ENCODE peak calls at places on chromosomes 2 and 18, in six cellular contexts. B is NCI-H1694 treated with DMSO at 0.1 percent for 48 hours; F is T-helper 2 cell; L is mucosa of descending colon; S is lower lobe of right lung; N is stimulated activated CD4-positive, alpha-beta T cell treated with anti-CD3 and anti-CD28 coated beads, Interleukin-1b, Interleukin-23, amount 100 ng/mL, for 48 hours. Z is an unnamed sample.

GRCh38 chr2:185208261-185208660 is 530.3 kb upstream of the FSIP2 start:
- DNase-seq in B (peak), F (no peak), L (no peak), S (no peak), N (no peak), Z (no peak)

GRCh38 chr2:165328272-165328671 is 89.1 kb downstream of the SCN2A start:
- DNase-seq in B (no peak), F (no peak), L (no peak), S (no peak), N (no peak), Z (no peak)

GRCh38 chr2:73043978-73044832 is 27.3 kb downstream of the SFXN5 start:
- DNase-seq in B (no peak), F (no peak), L (no peak), S (no peak), N (no peak), Z (no peak)

GRCh38 chr2:85709385-85709784 is 15.2 kb downstream of the GNLY start:
- DNase-seq in B (no peak), F (no peak), L (no peak), S (no peak), N (no peak), Z (no peak)

GRCh38 chr2:105712166-105712915 is 32.4 kb upstream of the NCK2 start:
- DNase-seq in B (no peak), F (no peak), L (no peak), S (no peak), N (no peak), Z (peak)

GRCh38 chr2:176291768-176292393 is 22.6 kb downstream of the MTX2 start:
- DNase-seq in B (no peak), F (no peak), L (no peak), S (no peak), N (no peak), Z (no peak)

GRCh38 chr18:7577706-7578105 is 10.6 kb downstream of the PTPRM start:
- DNase-seq in B (no peak), F (no peak), L (no peak), S (no peak), N (no peak), Z (peak)

GRCh38 chr2:214960677-214961076 is 151.2 kb upstream of the BARD1 start:
- DNase-seq in B (peak), F (no peak), L (no peak), S (no peak), N (no peak), Z (no peak)

GRCh38 chr2:23789012-23789411 is 137.9 kb downstream of the ATAD2B start:
- DNase-seq in B (no peak), F (no peak), L (no peak), S (no peak), N (no peak), Z (no peak)

GRCh38 chr2:39435254-39435653 is 1.8 kb downstream of the MAP4K3 start:
- DNase-seq in B (no peak), F (no peak), L (no peak), S (no peak), N (no peak), Z (no peak)

GRCh38 chr2:207180741-207181140 is 15.0 kb upstream of the KLF7 start:
- DNase-seq in B (no peak), F (no peak), L (no peak), S (no peak), N (no peak), Z (no peak)

GRCh38 chr18:32548688-32549087 is 78.0 kb upstream of the GAREM1 start:
- DNase-seq in B (no peak), F (no peak), L (no peak), S (no peak), N (no peak), Z (no peak)

GRCh38 chr2:240256704-240257637 is 116.5 kb upstream of the OTOS start:
- DNase-seq in B (no peak), F (no peak), L (no peak), S (peak), N (no peak), Z (no peak)

GRCh38 chr2:241051578-241052487 is 50.3 kb downstream of the MTERF4 start:
- DNase-seq in B (no peak), F (no peak), L (peak), S (no peak), N (no peak), Z (no peak)

GRCh38 chr2:172196768-172197322 is 94.1 kb upstream of the DLX2 start:
- DNase-seq in B (no peak), F (no peak), L (no peak), S (peak), N (peak), Z (peak)

GRCh38 chr18:54149078-54149697 is 75.3 kb downstream of the MBD2 start:
- DNase-seq in B (no peak), F (peak), L (no peak), S (no peak), N (peak), Z (peak)

GRCh38 chr2:72127401-72128058 is 20.1 kb downstream of the CYP26B1 start:
- DNase-seq in B (no peak), F (no peak), L (no peak), S (no peak), N (no peak), Z (no peak)

GRCh38 chr2:118123561-118124232 is 35.4 kb downstream of the INSIG2 start:
- DNase-seq in B (no peak), F (no peak), L (no peak), S (no peak), N (no peak), Z (peak)

GRCh38 chr2:44981714-44982108 is 27.5 kb downstream of the SIX2 start:
- DNase-seq in B (peak), F (peak), L (no peak), S (peak), N (peak), Z (peak)

GRCh38 chr2:239765911-239766310 is 259.2 kb downstream of the NDUFA10 start:
- DNase-seq in B (no peak), F (no peak), L (no peak), S (peak), N (no peak), Z (no peak)

GRCh38 chr2:47876912-47877311 is 29.4 kb downstream of the FBXO11 start:
- DNase-seq in B (no peak), F (no peak), L (no peak), S (no peak), N (no peak), Z (no peak)

GRCh38 chr2:166665991-166666940 is 172.2 kb upstream of the SCN7A start:
- DNase-seq in B (no peak), F (no peak), L (no peak), S (no peak), N (no peak), Z (no peak)

GRCh38 chr2:118013221-118013723 is 598 bp downstream of the CCDC93 start:
- DNase-seq in B (no peak), F (peak), L (peak), S (peak), N (peak), Z (no peak)

GRCh38 chr18:78688916-78689315 is 290.7 kb upstream of the SALL3 start:
- DNase-seq in B (no peak), F (no peak), L (no peak), S (no peak), N (no peak), Z (no peak)

GRCh38 chr2:145221032-145221431 is 701.1 kb upstream of the ZEB2 start:
- DNase-seq in B (no peak), F (no peak), L (no peak), S (no peak), N (no peak), Z (no peak)

GRCh38 chr18:48184118-48184517 is 225.1 kb downstream of the ZBTB7C start:
- DNase-seq in B (no peak), F (no peak), L (no peak), S (no peak), N (no peak), Z (no peak)

Z was measured in RCC 7860.